ENCODE peak calls at places on chromosomes 5 and 9, in six cellular contexts. U is mucosa of descending colon, Y is spleen, Q is bronchial epithelial cell, I is A673, H is GM12865. B is an unnamed sample.

GRCh38 chr5:135553688-135554462 is 18.1 kb upstream of the NEUROG1 start:
- DNase-seq in U (peak), Y (peak), Q (peak), I (peak), H (no peak), B (no peak)

GRCh38 chr9:93107151-93107824 is 11.3 kb downstream of the CARD19 start:
- DNase-seq in U (no peak), Y (peak), Q (no peak), I (no peak), H (no peak), B (no peak)

GRCh38 chr5:170275376-170275994 is 22.1 kb downstream of the LCP2 start:
- DNase-seq in U (no peak), Y (no peak), Q (no peak), I (no peak), H (no peak), B (no peak)

GRCh38 chr5:56070795-56071539 is 76.2 kb upstream of the IL6ST start:
- DNase-seq in U (no peak), Y (no peak), Q (no peak), I (no peak), H (no peak), B (no peak)

GRCh38 chr9:109641079-109641659 is 138.8 kb upstream of the PALM2AKAP2 start:
- DNase-seq in U (no peak), Y (no peak), Q (no peak), I (no peak), H (no peak), B (no peak)

GRCh38 chr9:95570646-95571045 is 53.9 kb upstream of the PTCH1 start:
- DNase-seq in U (no peak), Y (no peak), Q (no peak), I (peak), H (no peak), B (no peak)

GRCh38 chr5:150081541-150082283 is 4.6 kb downstream of the CSF1R start:
- DNase-seq in U (peak), Y (peak), Q (no peak), I (no peak), H (peak), B (no peak)

GRCh38 chr5:10289353-10289752 is 18.3 kb downstream of the CMBL start:
- DNase-seq in U (peak), Y (no peak), Q (no peak), I (no peak), H (no peak), B (no peak)

GRCh38 chr5:74310967-74311930 is 329.3 kb downstream of the ENC1 start:
- DNase-seq in U (no peak), Y (no peak), Q (no peak), I (no peak), H (no peak), B (no peak)

GRCh38 chr5:172687983-172688734 is 47.1 kb downstream of the NEURL1B start:
- DNase-seq in U (peak), Y (peak), Q (no peak), I (no peak), H (no peak), B (no peak)

GRCh38 chr5:173645437-173645807 is 29.0 kb upstream of the BOD1 start:
- DNase-seq in U (no peak), Y (no peak), Q (no peak), I (no peak), H (no peak), B (no peak)

GRCh38 chr5:94314507-94315170 is 303.8 kb downstream of the KIAA0825 start:
- DNase-seq in U (no peak), Y (no peak), Q (no peak), I (no peak), H (no peak), B (no peak)

GRCh38 chr5:164185000-164185399 is 679.6 kb downstream of the MAT2B start:
- DNase-seq in U (no peak), Y (no peak), Q (no peak), I (no peak), H (no peak), B (no peak)

GRCh38 chr5:80139573-80139972 is 104.4 kb downstream of the THBS4 start:
- DNase-seq in U (peak), Y (no peak), Q (no peak), I (no peak), H (no peak), B (no peak)

GRCh38 chr5:134255418-134256150 is 29.7 kb upstream of the PPP2CA start:
- DNase-seq in U (no peak), Y (no peak), Q (peak), I (no peak), H (no peak), B (no peak)

GRCh38 chr9:69325409-69326212 is 596 bp downstream of the ENTREP1 start:
- DNase-seq in U (peak), Y (no peak), Q (no peak), I (no peak), H (no peak), B (no peak)

GRCh38 chr9:121360975-121361374 is 9.1 kb downstream of the STOM start:
- DNase-seq in U (no peak), Y (no peak), Q (peak), I (peak), H (no peak), B (no peak)

DNA sequence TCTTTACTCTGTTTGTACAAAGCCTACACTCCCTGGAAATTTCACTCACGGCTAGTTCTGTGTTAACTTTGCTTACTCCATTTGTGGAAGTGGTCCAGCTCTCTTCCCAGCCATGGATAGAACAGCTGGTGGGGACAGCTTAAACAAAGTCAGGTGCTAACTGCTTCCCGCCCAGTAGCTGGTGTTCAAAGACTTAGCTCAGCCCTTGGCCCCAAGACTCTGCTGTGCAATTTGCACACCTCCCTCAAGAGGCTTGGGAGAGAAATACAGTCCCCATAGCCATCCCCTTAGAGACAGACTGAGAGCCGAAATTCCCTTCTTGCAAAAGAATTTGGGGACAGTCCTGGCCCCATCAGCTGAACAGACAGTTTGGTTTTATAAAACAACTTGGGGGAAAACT is 73.8 kb upstream of the RAI14 start:
- DNase-seq in U (no peak), Y (no peak), Q (no peak), I (no peak), H (no peak), B (no peak)
- TF ChIP-seq CTCF in U (no peak), Y (no peak), Q (no peak), I (no peak), H (no peak), B (no peak)

GRCh38 chr5:1555011-1555807 is 31.4 kb upstream of the LPCAT1 start:
- DNase-seq in U (no peak), Y (no peak), Q (peak), I (no peak), H (no peak), B (no peak)
- TF ChIP-seq CTCF in U (no peak), Y (no peak), Q (no peak), I (no peak), H (no peak), B (no peak)

GRCh38 chr9:19769213-19769612 is 19.6 kb downstream of the SLC24A2 start:
- DNase-seq in U (no peak), Y (no peak), Q (peak), I (no peak), H (no peak), B (no peak)
- TF ChIP-seq CTCF in U (no peak), Y (no peak), Q (peak), I (no peak), H (peak), B (no peak)

DNA sequence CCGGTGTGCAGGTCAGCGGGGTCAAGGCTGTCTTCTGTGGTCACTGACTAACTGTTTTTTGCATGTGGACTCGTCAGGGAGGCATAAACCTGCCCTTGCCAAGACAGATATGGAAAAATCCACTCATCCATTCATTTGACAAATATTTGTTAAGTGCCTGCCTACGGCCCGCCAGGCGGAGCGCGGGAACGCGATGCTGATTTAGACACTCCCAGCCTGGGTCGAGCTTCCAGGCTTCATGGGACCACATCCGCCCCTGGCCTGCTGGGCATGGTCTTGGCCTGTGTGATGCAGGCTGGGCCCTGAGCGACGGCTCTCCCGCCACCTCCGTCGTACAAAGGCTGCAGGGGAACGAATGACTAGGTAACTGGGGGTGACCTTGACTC is 18.1 kb downstream of the MYMK start:
- DNase-seq in U (no peak), Y (no peak), Q (no peak), I (no peak), H (no peak), B (no peak)
- TF ChIP-seq CTCF in U (no peak), Y (no peak), Q (no peak), I (no peak), H (no peak), B (no peak)

GRCh38 chr9:116837038-116837998 is 150.2 kb downstream of the TRIM32 start:
- DNase-seq in U (no peak), Y (no peak), Q (peak), I (no peak), H (no peak), B (no peak)

GRCh38 chr9:116844621-116845020 is 157.5 kb downstream of the TRIM32 start:
- DNase-seq in U (no peak), Y (no peak), Q (no peak), I (no peak), H (no peak), B (no peak)

GRCh38 chr9:116843863-116844620 is 156.9 kb downstream of the TRIM32 start:
- DNase-seq in U (no peak), Y (no peak), Q (peak), I (no peak), H (no peak), B (no peak)

DNA sequence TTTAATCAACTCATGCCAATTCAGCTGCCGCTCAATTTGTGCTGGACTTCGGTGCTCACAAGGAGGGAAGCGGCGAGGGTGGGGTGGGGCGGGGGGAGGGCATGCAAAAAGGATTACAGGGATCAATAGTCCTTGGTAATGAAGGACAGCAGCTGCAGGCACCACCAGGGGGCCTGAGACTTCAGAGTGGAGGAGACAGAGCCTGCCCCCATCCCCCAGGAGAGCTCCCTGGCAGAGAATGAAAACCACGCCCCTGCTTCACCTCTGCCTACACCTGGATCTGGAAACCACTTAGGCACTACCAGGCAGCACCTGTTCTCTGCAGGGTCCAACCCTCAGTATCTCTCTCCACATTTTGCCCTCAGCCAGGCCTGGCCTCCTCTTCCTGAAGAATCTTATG is 155.6 kb downstream of the TRIM32 start:
- DNase-seq in U (no peak), Y (no peak), Q (peak), I (no peak), H (no peak), B (no peak)
- TF ChIP-seq CTCF in U (no peak), Y (no peak), Q (peak), I (no peak), H (no peak), B (no peak)

GRCh38 chr9:85941617-85941930 is 628 bp downstream of the NAA35 start:
- DNase-seq in U (no peak), Y (no peak), Q (no peak), I (peak), H (no peak), B (no peak)

GRCh38 chr9:85942913-85943729 is 2.2 kb downstream of the NAA35 start:
- DNase-seq in U (no peak), Y (no peak), Q (no peak), I (no peak), H (no peak), B (no peak)

GRCh38 chr9:85941966-85942912 is 1.3 kb downstream of the NAA35 start:
- DNase-seq in U (peak), Y (no peak), Q (no peak), I (no peak), H (no peak), B (no peak)

GRCh38 chr9:85940275-85940831 is 593 bp upstream of the NAA35 start:
- DNase-seq in U (no peak), Y (no peak), Q (no peak), I (no peak), H (no peak), B (no peak)

GRCh38 chr9:85940832-85941616 is at the start of gene NAA35:
- DNase-seq in U (peak), Y (peak), Q (peak), I (peak), H (peak), B (peak)
- TF ChIP-seq CTCF in U (peak), Y (peak), Q (no peak), I (no peak), H (no peak), B (no peak)

GRCh38 chr9:96874201-96874785 is 20.0 kb upstream of the ZNF782 start:
- DNase-seq in U (no peak), Y (no peak), Q (no peak), I (no peak), H (peak), B (no peak)

GRCh38 chr9:96871176-96871575 is 16.9 kb upstream of the ZNF782 start:
- DNase-seq in U (no peak), Y (no peak), Q (peak), I (no peak), H (no peak), B (no peak)

GRCh38 chr9:96874947-96875459 is 20.7 kb upstream of the ZNF782 start:
- DNase-seq in U (peak), Y (no peak), Q (peak), I (peak), H (peak), B (no peak)

GRCh38 chr9:96877269-96877668 is 23.0 kb upstream of the ZNF782 start:
- DNase-seq in U (no peak), Y (peak), Q (no peak), I (no peak), H (no peak), B (no peak)

GRCh38 chr9:96875460-96876142 is 21.3 kb upstream of the ZNF782 start:
- DNase-seq in U (peak), Y (peak), Q (peak), I (peak), H (peak), B (no peak)
- TF ChIP-seq CTCF in U (no peak), Y (no peak), Q (peak), I (peak), H (peak), B (no peak)

DNA sequence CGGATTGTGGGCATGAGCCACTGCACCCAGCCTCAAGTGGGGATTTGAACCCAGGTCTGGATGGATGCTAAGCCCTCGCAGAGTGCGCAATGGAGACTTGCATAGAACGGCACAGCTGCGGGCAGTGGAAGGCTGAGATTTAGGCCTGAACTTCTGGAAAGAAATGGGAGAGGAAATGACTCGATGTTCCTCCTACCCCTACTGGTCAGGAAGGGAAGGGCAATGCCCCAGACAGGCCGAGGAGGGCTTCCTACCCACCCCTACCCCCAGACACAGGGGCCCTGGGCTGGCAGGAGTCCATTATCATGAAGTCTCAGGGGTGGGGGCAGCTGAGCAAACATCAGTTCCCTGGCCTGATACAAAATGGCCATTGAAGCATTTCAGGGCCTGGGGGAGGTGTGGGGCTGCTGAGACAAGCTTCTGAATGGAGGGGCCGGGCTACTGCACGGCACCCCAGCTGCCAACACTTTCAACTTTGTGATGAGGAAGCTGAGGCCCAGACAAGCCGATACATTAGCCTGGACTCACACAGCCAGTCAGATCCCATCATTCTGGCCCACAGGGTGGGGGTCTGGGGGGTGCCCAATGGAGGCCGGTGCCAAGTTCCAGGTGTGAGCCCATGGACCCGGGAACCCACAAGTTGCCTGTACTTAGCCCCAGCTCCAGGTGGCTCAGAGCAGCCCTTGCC is 13.5 kb upstream of the WDR38 start:
- DNase-seq in U (no peak), Y (no peak), Q (no peak), I (no peak), H (no peak), B (no peak)
- TF ChIP-seq CTCF in U (no peak), Y (no peak), Q (peak), I (peak), H (peak), B (peak)

DNA sequence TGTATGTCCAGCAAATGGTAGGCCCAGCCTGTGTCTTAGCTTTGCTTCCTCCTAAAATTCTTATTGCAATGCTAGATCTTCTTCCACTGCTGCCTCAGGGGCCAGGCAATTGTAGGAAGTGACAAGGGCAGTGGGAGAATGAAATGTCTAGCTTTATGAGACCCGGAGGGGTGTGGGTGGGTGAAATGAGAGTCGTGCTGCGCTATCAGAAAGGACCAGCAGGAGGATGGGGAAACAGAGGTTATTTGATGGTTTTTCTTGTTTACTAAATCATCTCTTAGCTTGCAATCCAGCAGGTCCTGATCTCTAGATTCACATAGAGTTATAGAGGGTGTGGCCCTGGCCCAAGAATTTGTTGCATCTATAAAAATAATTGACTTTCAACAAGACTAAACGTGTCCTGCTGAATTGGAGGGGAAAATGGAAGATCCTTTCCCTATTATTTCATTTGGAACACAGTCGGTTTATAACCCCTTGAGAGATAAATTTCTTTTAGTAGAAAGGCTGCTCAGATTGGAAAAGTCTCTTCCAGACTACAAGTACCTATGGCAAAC is 43.6 kb downstream of the ZNF366 start:
- DNase-seq in U (no peak), Y (no peak), Q (peak), I (no peak), H (no peak), B (no peak)
- TF ChIP-seq CTCF in U (no peak), Y (no peak), Q (no peak), I (no peak), H (no peak), B (no peak)

GRCh38 chr9:97632992-97633858 is at the start of the genes NCBP1 and TSTD2:
- DNase-seq in U (peak), Y (peak), Q (peak), I (peak), H (peak), B (peak)
- TF ChIP-seq CTCF in U (peak), Y (no peak), Q (peak), I (no peak), H (no peak), B (no peak)